ENCODE peak calls at places on chromosomes 16 and 17, in five cellular contexts. P is endothelial cell of umbilical vein, C is H1, N is HepG2, U is K562. I is an unnamed sample.

GRCh38 chr16:1030381-1030901 is 42.1 kb upstream of the SSTR5 start:
- DNase-seq in P (no peak), C (no peak), N (no peak), U (no peak), I (no peak)

GRCh38 chr17:81713004-81713555 is 996 bp downstream of the SLC25A10 start:
- DNase-seq in P (no peak), C (no peak), N (peak), U (no peak), I (no peak)

GRCh38 chr17:5672815-5673430 is 88.6 kb upstream of the NLRP1 start:
- DNase-seq in P (no peak), C (no peak), N (no peak), U (peak), I (no peak)

GRCh38 chr16:58389724-58390123 is 2.5 kb upstream of the GINS3 start:
- DNase-seq in P (no peak), C (no peak), N (no peak), U (no peak), I (no peak)

GRCh38 chr17:69714659-69715058 is 300.2 kb downstream of the MAP2K6 start:
- DNase-seq in P (no peak), C (no peak), N (no peak), U (no peak), I (no peak)

GRCh38 chr17:2084129-2084765 is 29.3 kb downstream of the HIC1 start:
- DNase-seq in P (peak), C (no peak), N (no peak), U (peak), I (no peak)

GRCh38 chr16:49643429-49644142 is 212.3 kb downstream of the ZNF423 start:
- DNase-seq in P (peak), C (no peak), N (no peak), U (no peak), I (no peak)

GRCh38 chr17:44167181-44167861 is 3.2 kb upstream of the ASB16 start:
- DNase-seq in P (no peak), C (no peak), N (no peak), U (no peak), I (no peak)

GRCh38 chr16:85479972-85480726 is 133.0 kb upstream of the GSE1 start:
- DNase-seq in P (no peak), C (no peak), N (no peak), U (no peak), I (peak)

GRCh38 chr17:29179232-29180036 is 764 bp downstream of the MYO18A start:
- DNase-seq in P (peak), C (peak), N (peak), U (peak), I (peak)

GRCh38 chr16:49441366-49441780 is 67.8 kb downstream of the C16orf78 start:
- DNase-seq in P (no peak), C (no peak), N (no peak), U (no peak), I (no peak)

GRCh38 chr16:57672824-57673223 is 4.7 kb downstream of the ADGRG3 start:
- DNase-seq in P (no peak), C (no peak), N (no peak), U (no peak), I (no peak)

GRCh38 chr17:48002208-48002919 is 31.5 kb downstream of the CDK5RAP3 start:
- DNase-seq in P (peak), C (no peak), N (peak), U (peak), I (peak)

GRCh38 chr16:86419518-86419917 is 90.8 kb upstream of the FOXF1 start:
- DNase-seq in P (no peak), C (no peak), N (no peak), U (no peak), I (no peak)

DNA sequence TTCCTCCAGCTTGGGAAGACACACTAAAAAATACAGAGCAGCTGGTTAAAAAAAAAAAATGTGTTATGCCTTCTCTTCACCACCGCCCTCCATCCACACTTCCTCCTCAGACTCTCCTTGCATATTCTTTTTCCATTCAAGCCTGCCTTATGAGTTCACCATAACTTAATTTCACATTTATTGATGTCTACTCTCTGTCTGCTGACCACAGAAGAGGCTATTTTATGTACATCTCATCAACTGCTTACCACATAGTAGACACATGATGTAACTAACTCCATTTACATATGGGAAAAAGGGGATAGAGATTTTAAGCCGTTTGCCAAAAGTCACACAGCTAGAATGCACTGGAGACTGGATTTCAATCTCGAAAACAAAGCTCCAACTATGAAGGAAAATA is 409.8 kb downstream of the CDH11 start:
- DNase-seq in P (no peak), C (no peak), N (no peak), U (no peak), I (no peak)
- TF ChIP-seq JUN in P (no peak), C (no peak), N (no peak), U (no peak), I (no peak)

GRCh38 chr17:12691173-12691572 is 25.5 kb downstream of the MYOCD start:
- DNase-seq in P (no peak), C (no peak), N (no peak), U (no peak), I (no peak)
- H3K4me3 ChIP-seq in P (no peak), C (no peak), N (no peak), U (no peak), I (no peak)

GRCh38 chr17:82949361-82949760 is 109.5 kb upstream of the ZNF750 start:
- DNase-seq in P (no peak), C (no peak), N (no peak), U (no peak), I (no peak)
- TF ChIP-seq JUN in P (no peak), C (no peak), N (no peak), U (no peak), I (no peak)

GRCh38 chr16:88384222-88385111 is 1.7 kb downstream of the ZNF469 start:
- DNase-seq in P (no peak), C (no peak), N (no peak), U (no peak), I (peak)
- H3K4me3 ChIP-seq in P (no peak), C (no peak), N (no peak), U (no peak), I (peak)

DNA sequence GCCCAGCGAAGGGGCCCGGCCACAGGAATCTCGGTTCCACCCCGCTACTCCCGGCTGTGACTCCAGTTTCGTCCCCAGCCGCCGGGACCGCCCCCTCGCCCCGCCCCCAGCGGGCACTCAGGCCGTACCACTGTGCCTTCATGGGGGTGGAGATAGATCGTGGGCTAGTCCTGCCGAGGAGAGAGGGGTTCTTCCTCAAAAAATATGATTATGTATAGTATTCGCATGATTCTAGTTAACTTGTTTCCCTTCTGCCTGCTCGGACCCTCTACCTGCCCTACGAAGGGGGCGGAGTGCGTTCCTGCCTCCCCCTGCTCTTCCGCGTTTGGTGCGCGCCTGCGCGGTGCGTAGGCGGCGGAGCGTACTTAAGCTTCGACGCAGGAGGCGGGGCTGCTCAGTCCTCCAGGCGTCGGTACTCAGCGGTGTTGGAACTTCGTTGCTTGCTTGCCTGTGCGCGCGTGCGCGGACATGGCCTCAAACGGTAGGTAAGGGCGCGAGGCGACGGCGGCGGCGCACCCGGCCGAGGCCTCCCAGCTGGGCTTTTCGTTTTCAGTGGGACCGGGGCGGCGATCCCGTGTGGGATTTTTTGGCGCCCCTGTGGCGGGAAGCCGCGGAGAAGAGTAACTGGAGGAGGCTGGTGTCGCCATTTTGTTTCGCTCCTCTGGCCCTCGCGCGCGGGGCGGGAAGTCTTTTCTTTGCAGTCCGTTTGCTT is at the start of gene FUS:
- DNase-seq in P (peak), C (no peak), N (peak), U (peak), I (peak)
- TF ChIP-seq JUN in P (no peak), C (no peak), N (peak), U (peak), I (peak)

I was measured in A549.